ENCODE peak calls at places on chromosomes 13 and 19, in five cellular contexts. P is esophagus squamous epithelium, J is PC-9, V is IMR-90, B is A549. I is an unnamed sample.

GRCh38 chr19:38020331-38020730 is 113.3 kb downstream of the SIPA1L3 start:
- DNase-seq in P (no peak), V (no peak), B (no peak), J (no peak), I (no peak)

GRCh38 chr13:94454906-94455305 is 24.6 kb downstream of the DCT start:
- DNase-seq in B (no peak), P (no peak), J (no peak), V (peak; percentile 1), I (peak; percentile 20)

GRCh38 chr19:52190679-52191293 is 934 bp downstream of the PPP2R1A start:
- DNase-seq in P (no peak), B (peak; percentile 51), V (peak; percentile 46), J (peak; percentile 5), I (peak; percentile 30)

GRCh38 chr19:34257559-34257924 is 3.2 kb downstream of the GARRE1 start:
- DNase-seq in V (no peak), P (no peak), B (no peak), J (no peak), I (no peak)

GRCh38 chr13:34044660-34045080 is 226.7 kb downstream of the RFC3 start:
- DNase-seq in J (no peak), V (peak; percentile 33), P (no peak), B (peak; percentile 75), I (peak; percentile 88)

GRCh38 chr13:51935326-51936171 is 73.8 kb downstream of the CCDC70 start:
- DNase-seq in J (peak; percentile 37), P (no peak), B (peak; percentile 29), V (no peak), I (peak; percentile 44)

GRCh38 chr13:110307697-110308376 is 753 bp downstream of the COL4A2 start:
- DNase-seq in P (no peak), J (no peak), V (peak; percentile 59), B (peak; percentile 36), I (no peak)

GRCh38 chr13:67119481-67119883 is 110.7 kb downstream of the PCDH9 start:
- DNase-seq in B (peak; percentile 91), V (peak; percentile 96), J (peak; percentile 0), P (no peak), I (peak; percentile 79)

GRCh38 chr13:26855921-26856320 is 95.3 kb upstream of the GPR12 start:
- DNase-seq in V (no peak), J (no peak), B (no peak), P (no peak), I (no peak)

GRCh38 chr19:32355309-32355708 is 9.9 kb downstream of the ZNF507 start:
- DNase-seq in P (no peak), V (no peak), B (no peak), J (no peak), I (no peak)

GRCh38 chr19:55426042-55426441 is 17.1 kb downstream of the SHISA7 start:
- DNase-seq in V (no peak), J (no peak), B (no peak), P (no peak), I (no peak)

DNA sequence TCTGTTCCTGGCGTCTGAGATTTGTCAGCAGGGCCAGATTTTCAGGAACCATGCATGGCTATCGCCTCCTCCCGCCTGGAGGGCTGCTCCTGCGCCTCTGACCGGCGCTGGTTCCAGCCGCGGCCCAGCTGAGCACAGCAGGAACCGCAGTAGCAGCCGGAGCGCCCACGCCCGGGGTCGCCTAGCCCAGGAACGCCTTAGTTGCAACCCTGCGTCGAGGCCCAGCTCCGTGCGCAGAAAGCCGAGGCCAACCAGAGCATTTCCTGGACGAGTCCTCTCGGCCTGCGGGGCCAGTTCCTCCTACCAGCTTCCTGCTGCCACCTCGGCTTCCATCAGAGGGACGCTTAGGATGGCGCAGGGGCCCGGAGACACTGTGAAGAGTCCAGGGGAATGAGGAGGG is 74.9 kb downstream of the ZNF492 start:
- DNase-seq in P (no peak), B (no peak), V (no peak), J (no peak), I (no peak)
- H3K9me3 ChIP-seq in P (peaks cover 7% of the 10 kb centered on the region), B (peaks cover 31% of the 10 kb centered on the region), V (peaks cover 10% of the 10 kb centered on the region), J (peaks cover 4% of the 10 kb centered on the region), I (peaks cover 11% of the 10 kb centered on the region)

DNA sequence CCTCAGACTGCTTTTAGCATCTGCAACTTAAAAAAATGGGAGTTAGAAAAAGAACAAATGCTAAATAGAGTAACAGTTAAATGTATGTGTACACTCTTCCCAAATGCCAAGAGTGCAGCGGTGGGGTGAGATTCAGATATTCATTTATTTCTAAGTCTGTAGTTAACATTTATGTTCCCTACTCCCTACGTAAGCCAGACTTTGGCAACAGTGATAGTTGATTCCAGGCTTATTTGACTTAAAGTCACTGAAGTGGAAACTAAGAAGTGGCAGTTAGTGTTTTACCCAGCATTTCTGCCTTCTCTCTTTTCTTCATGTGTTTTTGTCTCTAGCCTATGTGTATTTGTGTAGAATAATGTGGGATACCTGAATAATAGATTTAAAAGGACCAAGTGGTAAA is 4.5 kb downstream of the MIR17HG start:
- DNase-seq in B (no peak), P (no peak), V (no peak), J (no peak), I (no peak)
- H3K4me3 ChIP-seq in B (no peak overlapping the region), P (no peak overlapping the region), V (no peak overlapping the region), J (peak overlapping the region; percentile 4), I (no peak overlapping the region)

GRCh38 chr19:12626958-12627357 is 16.2 kb downstream of the ZNF791 start:
- DNase-seq in P (no peak), V (no peak), J (no peak), B (no peak), I (no peak)

GRCh38 chr19:12623361-12624031 is 12.8 kb downstream of the ZNF791 start:
- DNase-seq in P (no peak), B (no peak), J (no peak), V (peak; percentile 47), I (peak; percentile 30)

GRCh38 chr19:12629215-12629614 is 18.5 kb downstream of the ZNF791 start:
- DNase-seq in V (no peak), J (no peak), B (no peak), P (no peak), I (no peak)

GRCh38 chr19:12628040-12629022 is 17.6 kb downstream of the ZNF791 start:
- DNase-seq in P (no peak), V (peak; percentile 17), J (no peak), B (peak; percentile 56), I (no peak)
- H3K9me3 ChIP-seq in P (peaks cover 40% of the 10 kb centered on the region), V (peaks cover 59% of the 10 kb centered on the region), J (peaks cover 89% of the 10 kb centered on the region), B (peaks cover 95% of the 10 kb centered on the region), I (peaks cover 31% of the 10 kb centered on the region)

DNA sequence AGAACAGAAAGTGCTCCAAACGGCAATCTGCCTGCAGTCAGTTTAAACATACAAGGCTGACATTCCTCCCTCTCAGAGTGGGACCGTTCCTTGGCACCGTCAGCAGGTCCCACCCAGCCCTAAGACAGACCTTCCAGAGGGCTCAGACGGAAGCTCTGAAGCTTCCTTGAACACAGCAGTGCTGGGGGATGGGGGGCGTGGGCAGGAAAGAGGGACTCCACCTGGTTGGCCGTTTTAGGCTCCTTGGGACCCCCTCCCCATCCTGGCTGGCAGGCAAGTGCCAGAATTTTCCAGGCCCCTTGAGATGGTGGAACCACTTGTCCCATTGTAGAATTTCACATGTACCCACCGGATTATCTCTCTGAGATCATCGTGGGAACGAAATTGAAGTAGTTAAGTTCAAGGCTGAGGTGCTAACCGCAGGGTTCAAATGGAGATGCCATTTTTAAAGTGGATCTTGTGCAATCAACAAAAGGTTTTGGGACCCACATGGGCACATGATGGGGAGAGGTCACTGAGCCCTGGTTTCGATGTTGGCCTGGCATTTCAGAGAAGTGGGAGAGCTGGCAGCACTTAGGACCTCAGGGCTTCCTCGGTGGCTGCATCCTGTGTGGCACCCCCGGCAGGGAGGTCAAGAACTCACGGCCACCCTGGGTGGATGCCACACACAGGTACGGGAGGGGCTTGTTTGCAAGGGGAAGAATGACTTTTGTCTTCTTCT is 46.2 kb downstream of the KLF2 start:
- DNase-seq in V (no peak), P (no peak), J (no peak), B (no peak), I (no peak)
- H3K4me3 ChIP-seq in V (no peak overlapping the region), P (no peak overlapping the region), J (no peak overlapping the region), B (no peak overlapping the region), I (no peak overlapping the region)

GRCh38 chr19:28582344-28582743 is 630.6 kb downstream of the UQCRFS1 start:
- DNase-seq in J (no peak), V (no peak), P (no peak), B (no peak), I (no peak)
- H3K9me3 ChIP-seq in J (no peaks in the 10 kb centered on the region), V (peaks cover 52% of the 10 kb centered on the region), P (no peaks in the 10 kb centered on the region), B (peaks cover 12% of the 10 kb centered on the region), I (no peaks in the 10 kb centered on the region)

GRCh38 chr13:27928353-27928804 is 8.6 kb downstream of the PDX1 start:
- DNase-seq in P (no peak), B (no peak), V (no peak), J (no peak), I (no peak)

GRCh38 chr13:27929868-27930267 is 10.1 kb downstream of the PDX1 start:
- DNase-seq in V (no peak), P (no peak), B (no peak), J (no peak), I (no peak)

GRCh38 chr13:27928805-27929753 is 9.3 kb downstream of the PDX1 start:
- DNase-seq in P (no peak), V (no peak), B (no peak), J (no peak), I (no peak)

GRCh38 chr13:27933580-27934328 is 14.0 kb downstream of the PDX1 start:
- DNase-seq in V (no peak), B (no peak), J (no peak), P (no peak), I (peak; percentile 21)
- H3K4me3 ChIP-seq in V (no peak overlapping the region), B (no peak overlapping the region), J (no peak overlapping the region), P (no peak overlapping the region), I (no peak overlapping the region)

DNA sequence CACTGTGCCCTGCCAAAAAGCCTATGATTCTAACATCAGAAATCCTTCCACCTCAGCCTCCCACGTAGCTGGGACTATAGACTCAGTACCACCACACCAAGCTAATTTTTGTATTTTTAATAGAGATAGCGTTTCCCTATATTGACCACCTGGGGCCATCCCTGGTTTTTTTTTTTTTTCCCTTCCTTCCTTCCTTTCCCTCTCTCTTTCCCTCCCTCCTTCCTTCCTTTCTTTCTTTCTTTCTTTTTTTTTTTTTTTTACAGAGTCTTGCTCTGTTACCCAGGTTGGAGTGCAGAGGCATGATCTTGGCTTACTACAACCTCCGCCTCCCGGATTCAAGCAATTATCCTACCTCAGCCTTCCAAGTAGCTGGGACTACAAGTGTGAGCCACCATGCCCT is 1.1 kb upstream of the SAE1 start:
- DNase-seq in B (no peak), J (no peak), P (no peak), V (no peak), I (no peak)
- H3K9me3 ChIP-seq in B (peaks cover 5% of the 10 kb centered on the region), J (no peaks in the 10 kb centered on the region), P (no peaks in the 10 kb centered on the region), V (no peaks in the 10 kb centered on the region), I (no peaks in the 10 kb centered on the region)

I was measured in PC-3.